ENCODE peak calls at places on chromosomes 6 and 20, in nine cellular contexts. X, G, Q, M, T, I, R, K and W are unnamed samples.

GRCh38 chr6:148779142-148779562 is 32.3 kb downstream of the UST start:
- DNase-seq in X (no peak), G (no peak), Q (no peak), M (no peak), T (no peak), I (no peak), R (no peak), K (no peak), W (no peak)

GRCh38 chr6:85498596-85499258 is 48.8 kb downstream of the NT5E start:
- DNase-seq in X (peak), G (no peak), Q (no peak), M (no peak), T (no peak), I (no peak), R (no peak), K (peak), W (no peak)

GRCh38 chr20:50399003-50399916 is 110.9 kb upstream of the PTPN1 start:
- DNase-seq in X (no peak), G (no peak), Q (peak), M (no peak), T (peak), I (no peak), R (no peak), K (peak), W (peak)

GRCh38 chr6:89562114-89562815 is 76.3 kb downstream of the LYRM2 start:
- DNase-seq in X (no peak), G (no peak), Q (no peak), M (no peak), T (no peak), I (no peak), R (no peak), K (peak), W (no peak)

GRCh38 chr20:37856932-37857660 is 45.8 kb upstream of the VSTM2L start:
- DNase-seq in X (no peak), G (no peak), Q (no peak), M (no peak), T (no peak), I (no peak), R (no peak), K (peak), W (no peak)

GRCh38 chr6:36677753-36678487 is 594 bp upstream of the CDKN1A start:
- DNase-seq in X (no peak), G (no peak), Q (no peak), M (no peak), T (no peak), I (no peak), R (no peak), K (peak), W (no peak)

GRCh38 chr20:843908-844307 is 10.4 kb downstream of the FAM110A start:
- DNase-seq in X (no peak), G (no peak), Q (no peak), M (peak), T (no peak), I (no peak), R (no peak), K (no peak), W (peak)

GRCh38 chr20:54200487-54201267 is 7.2 kb upstream of the PFDN4 start:
- DNase-seq in X (no peak), G (no peak), Q (no peak), M (no peak), T (no peak), I (no peak), R (no peak), K (no peak), W (no peak)

GRCh38 chr6:155273438-155273837 is 9.6 kb downstream of the CLDN20 start:
- DNase-seq in X (peak), G (no peak), Q (no peak), M (peak), T (no peak), I (no peak), R (no peak), K (peak), W (no peak)

GRCh38 chr6:90106449-90106848 is 190.2 kb downstream of the BACH2 start:
- DNase-seq in X (no peak), G (no peak), Q (no peak), M (no peak), T (no peak), I (no peak), R (no peak), K (no peak), W (no peak)

GRCh38 chr6:7631466-7631865 is 41.5 kb downstream of the SNRNP48 start:
- DNase-seq in X (no peak), G (no peak), Q (no peak), M (no peak), T (no peak), I (no peak), R (no peak), K (no peak), W (no peak)

GRCh38 chr6:15389759-15390723 is 144.2 kb downstream of the JARID2 start:
- DNase-seq in X (peak), G (no peak), Q (no peak), M (peak), T (no peak), I (no peak), R (no peak), K (peak), W (no peak)

GRCh38 chr6:81166770-81167169 is 585.7 kb downstream of the TENT5A start:
- DNase-seq in X (no peak), G (no peak), Q (no peak), M (no peak), T (no peak), I (no peak), R (no peak), K (peak), W (no peak)

GRCh38 chr6:82268301-82268846 is 20.8 kb upstream of the IBTK start:
- DNase-seq in X (no peak), G (no peak), Q (no peak), M (no peak), T (no peak), I (no peak), R (no peak), K (no peak), W (no peak)

GRCh38 chr20:35283441-35284266 is 918 bp downstream of the EIF6 start:
- DNase-seq in X (peak), G (no peak), Q (no peak), M (no peak), T (no peak), I (no peak), R (no peak), K (peak), W (no peak)

GRCh38 chr20:13447385-13448180 is 191.1 kb downstream of the TASP1 start:
- DNase-seq in X (no peak), G (no peak), Q (no peak), M (no peak), T (no peak), I (no peak), R (no peak), K (no peak), W (no peak)

GRCh38 chr6:151493495-151494234 is at the start of gene CCDC170:
- DNase-seq in X (peak), G (no peak), Q (no peak), M (peak), T (peak), I (no peak), R (peak), K (peak), W (peak)

GRCh38 chr20:58023781-58024180 is 204.7 kb downstream of the ANKRD60 start:
- DNase-seq in X (no peak), G (no peak), Q (no peak), M (no peak), T (no peak), I (no peak), R (no peak), K (no peak), W (no peak)

GRCh38 chr20:61937963-61938838 is 127.5 kb downstream of the TAF4 start:
- DNase-seq in X (no peak), G (no peak), Q (no peak), M (no peak), T (peak), I (no peak), R (no peak), K (no peak), W (peak)

GRCh38 chr20:5033566-5033965 is 32.3 kb upstream of the SLC23A2 start:
- DNase-seq in X (no peak), G (no peak), Q (no peak), M (no peak), T (no peak), I (no peak), R (no peak), K (peak), W (no peak)

GRCh38 chr20:7038029-7038428 is 270.5 kb downstream of the BMP2 start:
- DNase-seq in X (peak), G (no peak), Q (no peak), M (no peak), T (no peak), I (no peak), R (no peak), K (no peak), W (no peak)

GRCh38 chr6:14326774-14327173 is 209.2 kb downstream of the CD83 start:
- DNase-seq in X (no peak), G (no peak), Q (no peak), M (no peak), T (no peak), I (no peak), R (no peak), K (no peak), W (no peak)

GRCh38 chr6:5416250-5416649 is 154.9 kb downstream of the FARS2 start:
- DNase-seq in X (no peak), G (no peak), Q (no peak), M (peak), T (no peak), I (no peak), R (no peak), K (no peak), W (no peak)

GRCh38 chr20:35304956-35305355 is 12.7 kb upstream of the FAM83C start:
- DNase-seq in X (no peak), G (no peak), Q (no peak), M (no peak), T (no peak), I (no peak), R (no peak), K (peak), W (no peak)

GRCh38 chr20:9339708-9340107 is 174.7 kb upstream of the LAMP5 start:
- DNase-seq in X (no peak), G (no peak), Q (no peak), M (no peak), T (no peak), I (no peak), R (no peak), K (no peak), W (no peak)

GRCh38 chr6:52590634-52590985 is 13.8 kb upstream of the TRAM2 start:
- DNase-seq in X (peak), G (no peak), Q (no peak), M (no peak), T (no peak), I (no peak), R (no peak), K (peak), W (no peak)

GRCh38 chr20:49573900-49574416 is 6.0 kb upstream of the PTGIS start:
- DNase-seq in X (peak), G (no peak), Q (peak), M (no peak), T (no peak), I (no peak), R (no peak), K (no peak), W (peak)

GRCh38 chr6:158649289-158650143 is at the start of gene SYTL3:
- DNase-seq in X (peak), G (peak), Q (peak), M (no peak), T (no peak), I (peak), R (peak), K (peak), W (peak)

GRCh38 chr6:6006428-6007310 is at the start of gene NRN1:
- DNase-seq in X (no peak), G (no peak), Q (no peak), M (peak), T (no peak), I (no peak), R (no peak), K (peak), W (no peak)